ENCODE peak calls at places on chromosomes 4 and X, in six cellular contexts. P is stimulated activated CD8-positive, alpha-beta memory T cell treated with anti-CD3 and anti-CD28 coated beads, Interleukin-2, amount 100 ng/mL, for 48 hours; E is HT1080; G is stimulated activated CD4-positive, alpha-beta T cell treated with anti-CD3 and anti-CD28 coated beads, Interleukin-2, amount 100 ng/mL, for 48 hours; C is AG20443; K is kidney tubule cell. Q is an unnamed sample.

GRCh38 chr4:13921805-13922204 is 294.3 kb upstream of the BOD1L1 start:
- DNase-seq in P (no peak), E (no peak), K (peak), G (no peak), C (peak), Q (no peak)

GRCh38 chr4:2915789-2916188 is 47.4 kb downstream of the NOP14 start:
- DNase-seq in K (no peak), P (no peak), E (no peak), G (no peak), C (no peak), Q (no peak)

GRCh38 chrX:43108828-43109227 is 330.9 kb upstream of the PPP1R2C start:
- DNase-seq in K (peak), E (no peak), G (no peak), P (no peak), C (no peak), Q (no peak)

GRCh38 chr4:3573131-3573530 is 40.9 kb upstream of the LRPAP1 start:
- DNase-seq in E (no peak), K (no peak), P (no peak), C (no peak), G (no peak), Q (no peak)

GRCh38 chr4:80145739-80146138 is 51.6 kb upstream of the PRDM8 start:
- DNase-seq in K (no peak), C (no peak), G (no peak), E (no peak), P (no peak), Q (no peak)

GRCh38 chrX:23557070-23557469 is 110.2 kb upstream of the PRDX4 start:
- DNase-seq in P (no peak), K (no peak), C (no peak), G (no peak), E (no peak), Q (no peak)

GRCh38 chr4:3472411-3473141 is 9.5 kb downstream of the DOK7 start:
- DNase-seq in K (no peak), C (no peak), P (no peak), G (no peak), E (no peak), Q (no peak)

GRCh38 chr4:166498541-166498940 is 625.5 kb downstream of the TLL1 start:
- DNase-seq in G (no peak), E (no peak), K (no peak), P (no peak), C (no peak), Q (peak)

GRCh38 chrX:46279925-46280313 is 265.3 kb downstream of the ZNF674 start:
- DNase-seq in K (peak), E (peak), C (peak), P (no peak), G (no peak), Q (no peak)

Q was measured in stromal cell of bone marrow.